ENCODE peak calls at places on chromosomes 7 and 10, in eight cellular contexts. One of them, this sample, is unnamed.

GRCh38 chr7:2929321-2930201 is 85.5 kb upstream of the GNA12 start:
- DNase-seq in astrocyte of the spinal cord: no peak
- DNase-seq in HFF-Myc: no peak
- DNase-seq in GM10248: no peak
- DNase-seq in lower lobe of right lung: peak; percentile 21
- DNase-seq in tibial artery: peak; percentile 41
- DNase-seq in B cell: no peak
- DNase-seq in kidney: peak; percentile 52
- DNase-seq in this sample: no peak

GRCh38 chr10:119055472-119055871 is 25.1 kb downstream of the EIF3A start:
- DNase-seq in astrocyte of the spinal cord: no peak
- DNase-seq in HFF-Myc: no peak
- DNase-seq in GM10248: no peak
- DNase-seq in lower lobe of right lung: no peak
- DNase-seq in tibial artery: no peak
- DNase-seq in B cell: no peak
- DNase-seq in kidney: no peak
- DNase-seq in this sample: no peak

GRCh38 chr10:114343623-114344306 is 60.5 kb downstream of the AFAP1L2 start:
- DNase-seq in astrocyte of the spinal cord: peak; percentile 79
- DNase-seq in HFF-Myc: no peak
- DNase-seq in GM10248: no peak
- DNase-seq in lower lobe of right lung: no peak
- DNase-seq in tibial artery: no peak
- DNase-seq in B cell: peak; percentile 18
- DNase-seq in kidney: no peak
- DNase-seq in this sample: peak; percentile 70

GRCh38 chr7:15197359-15197977 is 294.9 kb upstream of the DGKB start:
- DNase-seq in astrocyte of the spinal cord: no peak
- DNase-seq in HFF-Myc: no peak
- DNase-seq in GM10248: no peak
- DNase-seq in lower lobe of right lung: no peak
- DNase-seq in tibial artery: no peak
- DNase-seq in B cell: no peak
- DNase-seq in kidney: no peak
- DNase-seq in this sample: no peak

GRCh38 chr7:74356589-74357315 is 67.5 kb downstream of the CLIP2 start:
- DNase-seq in astrocyte of the spinal cord: no peak
- DNase-seq in HFF-Myc: no peak
- DNase-seq in GM10248: no peak
- DNase-seq in lower lobe of right lung: no peak
- DNase-seq in tibial artery: no peak
- DNase-seq in B cell: no peak
- DNase-seq in kidney: no peak
- DNase-seq in this sample: no peak

GRCh38 chr7:77757589-77757988 is 40.6 kb downstream of the TMEM60 start:
- DNase-seq in astrocyte of the spinal cord: no peak
- DNase-seq in HFF-Myc: no peak
- DNase-seq in GM10248: peak; percentile 41
- DNase-seq in lower lobe of right lung: no peak
- DNase-seq in tibial artery: no peak
- DNase-seq in B cell: peak; percentile 42
- DNase-seq in kidney: no peak
- DNase-seq in this sample: no peak

GRCh38 chr10:11425288-11425595 is 186.2 kb downstream of the USP6NL start:
- DNase-seq in astrocyte of the spinal cord: peak; percentile 19
- DNase-seq in HFF-Myc: no peak
- DNase-seq in GM10248: no peak
- DNase-seq in lower lobe of right lung: no peak
- DNase-seq in tibial artery: no peak
- DNase-seq in B cell: no peak
- DNase-seq in kidney: no peak
- DNase-seq in this sample: peak; percentile 58

GRCh38 chr10:52226448-52226847 is 87.6 kb upstream of the DKK1 start:
- DNase-seq in astrocyte of the spinal cord: peak; percentile 52
- DNase-seq in HFF-Myc: no peak
- DNase-seq in GM10248: no peak
- DNase-seq in lower lobe of right lung: no peak
- DNase-seq in tibial artery: no peak
- DNase-seq in B cell: no peak
- DNase-seq in kidney: no peak
- DNase-seq in this sample: peak; percentile 72

GRCh38 chr10:52379287-52379686 is 65.2 kb downstream of the DKK1 start:
- DNase-seq in astrocyte of the spinal cord: no peak
- DNase-seq in HFF-Myc: no peak
- DNase-seq in GM10248: no peak
- DNase-seq in lower lobe of right lung: no peak
- DNase-seq in tibial artery: no peak
- DNase-seq in B cell: no peak
- DNase-seq in kidney: no peak
- DNase-seq in this sample: no peak

GRCh38 chr7:91953618-91954017 is 13.0 kb downstream of the AKAP9 start:
- DNase-seq in astrocyte of the spinal cord: peak; percentile 42
- DNase-seq in HFF-Myc: no peak
- DNase-seq in GM10248: no peak
- DNase-seq in lower lobe of right lung: no peak
- DNase-seq in tibial artery: no peak
- DNase-seq in B cell: no peak
- DNase-seq in kidney: no peak
- DNase-seq in this sample: peak; percentile 53

GRCh38 chr7:7566651-7567611 is at the start of gene MIOS:
- DNase-seq in astrocyte of the spinal cord: peak; percentile 75
- DNase-seq in HFF-Myc: no peak
- DNase-seq in GM10248: peak; percentile 96
- DNase-seq in lower lobe of right lung: peak; percentile 93
- DNase-seq in tibial artery: peak; percentile 88
- DNase-seq in B cell: peak; percentile 86
- DNase-seq in kidney: peak; percentile 95
- DNase-seq in this sample: peak; percentile 71

GRCh38 chr10:119541046-119541445 is 1.5 kb downstream of the RGS10 start:
- DNase-seq in astrocyte of the spinal cord: no peak
- DNase-seq in HFF-Myc: no peak
- DNase-seq in GM10248: no peak
- DNase-seq in lower lobe of right lung: no peak
- DNase-seq in tibial artery: no peak
- DNase-seq in B cell: no peak
- DNase-seq in kidney: no peak
- DNase-seq in this sample: peak; percentile 12

GRCh38 chr10:70543911-70544310 is 58.6 kb downstream of the PRF1 start:
- DNase-seq in astrocyte of the spinal cord: no peak
- DNase-seq in HFF-Myc: no peak
- DNase-seq in GM10248: no peak
- DNase-seq in lower lobe of right lung: no peak
- DNase-seq in tibial artery: no peak
- DNase-seq in B cell: no peak
- DNase-seq in kidney: no peak
- DNase-seq in this sample: no peak

GRCh38 chr7:52749880-52750279 is 285.6 kb upstream of the POM121L12 start:
- DNase-seq in astrocyte of the spinal cord: no peak
- DNase-seq in HFF-Myc: no peak
- DNase-seq in GM10248: no peak
- DNase-seq in lower lobe of right lung: no peak
- DNase-seq in tibial artery: no peak
- DNase-seq in B cell: no peak
- DNase-seq in kidney: no peak
- DNase-seq in this sample: no peak

GRCh38 chr7:27917774-27918314 is 177.9 kb downstream of the TAX1BP1 start:
- DNase-seq in astrocyte of the spinal cord: peak; percentile 25
- DNase-seq in HFF-Myc: no peak
- DNase-seq in GM10248: no peak
- DNase-seq in lower lobe of right lung: no peak
- DNase-seq in tibial artery: no peak
- DNase-seq in B cell: no peak
- DNase-seq in kidney: no peak
- DNase-seq in this sample: peak; percentile 58

GRCh38 chr10:112374724-112375541 is 1.0 kb downstream of the ACSL5 start:
- DNase-seq in astrocyte of the spinal cord: peak; percentile 2
- DNase-seq in HFF-Myc: no peak
- DNase-seq in GM10248: peak; percentile 52
- DNase-seq in lower lobe of right lung: no peak
- DNase-seq in tibial artery: no peak
- DNase-seq in B cell: no peak
- DNase-seq in kidney: no peak
- DNase-seq in this sample: no peak

GRCh38 chr7:91140982-91141381 is 123.3 kb upstream of the FZD1 start:
- DNase-seq in astrocyte of the spinal cord: peak; percentile 33
- DNase-seq in HFF-Myc: no peak
- DNase-seq in GM10248: no peak
- DNase-seq in lower lobe of right lung: no peak
- DNase-seq in tibial artery: peak; percentile 70
- DNase-seq in B cell: peak; percentile 45
- DNase-seq in kidney: no peak
- DNase-seq in this sample: peak; percentile 80

GRCh38 chr7:50309736-50310135 is 5.2 kb downstream of the IKZF1 start:
- DNase-seq in astrocyte of the spinal cord: no peak
- DNase-seq in HFF-Myc: no peak
- DNase-seq in GM10248: no peak
- DNase-seq in lower lobe of right lung: no peak
- DNase-seq in tibial artery: no peak
- DNase-seq in B cell: no peak
- DNase-seq in kidney: no peak
- DNase-seq in this sample: no peak

GRCh38 chr7:141359740-141360413 is 191.3 kb upstream of the AGK start:
- DNase-seq in astrocyte of the spinal cord: no peak
- DNase-seq in HFF-Myc: no peak
- DNase-seq in GM10248: no peak
- DNase-seq in lower lobe of right lung: no peak
- DNase-seq in tibial artery: no peak
- DNase-seq in B cell: no peak
- DNase-seq in kidney: no peak
- DNase-seq in this sample: no peak

GRCh38 chr7:1542841-1543747 is 12.6 kb downstream of the MAFK start:
- DNase-seq in astrocyte of the spinal cord: no peak
- DNase-seq in HFF-Myc: no peak
- DNase-seq in GM10248: no peak
- DNase-seq in lower lobe of right lung: no peak
- DNase-seq in tibial artery: peak; percentile 76
- DNase-seq in B cell: no peak
- DNase-seq in kidney: peak; percentile 76
- DNase-seq in this sample: no peak

GRCh38 chr7:102303669-102304422 is 17.2 kb downstream of the SH2B2 start:
- DNase-seq in astrocyte of the spinal cord: no peak
- DNase-seq in HFF-Myc: no peak
- DNase-seq in GM10248: no peak
- DNase-seq in lower lobe of right lung: no peak
- DNase-seq in tibial artery: no peak
- DNase-seq in B cell: no peak
- DNase-seq in kidney: no peak
- DNase-seq in this sample: no peak

GRCh38 chr7:102304668-102305067 is 18.0 kb downstream of the SH2B2 start:
- DNase-seq in astrocyte of the spinal cord: no peak
- DNase-seq in HFF-Myc: no peak
- DNase-seq in GM10248: no peak
- DNase-seq in lower lobe of right lung: no peak
- DNase-seq in tibial artery: no peak
- DNase-seq in B cell: no peak
- DNase-seq in kidney: no peak
- DNase-seq in this sample: no peak

GRCh38 chr7:102302025-102302424 is 15.4 kb downstream of the SH2B2 start:
- DNase-seq in astrocyte of the spinal cord: no peak
- DNase-seq in HFF-Myc: no peak
- DNase-seq in GM10248: no peak
- DNase-seq in lower lobe of right lung: no peak
- DNase-seq in tibial artery: no peak
- DNase-seq in B cell: no peak
- DNase-seq in kidney: no peak
- DNase-seq in this sample: no peak

GRCh38 chr7:102297487-102298218 is 11.0 kb downstream of the SH2B2 start:
- DNase-seq in astrocyte of the spinal cord: no peak
- DNase-seq in HFF-Myc: no peak
- DNase-seq in GM10248: no peak
- DNase-seq in lower lobe of right lung: no peak
- DNase-seq in tibial artery: no peak
- DNase-seq in B cell: no peak
- DNase-seq in kidney: no peak
- DNase-seq in this sample: no peak

GRCh38 chr7:102300643-102301211 is 14.1 kb downstream of the SH2B2 start:
- DNase-seq in astrocyte of the spinal cord: no peak
- DNase-seq in HFF-Myc: no peak
- DNase-seq in GM10248: no peak
- DNase-seq in lower lobe of right lung: no peak
- DNase-seq in tibial artery: no peak
- DNase-seq in B cell: no peak
- DNase-seq in kidney: no peak
- DNase-seq in this sample: no peak
- TF ChIP-seq CTCF in astrocyte of the spinal cord: peak; percentile 16
- TF ChIP-seq CTCF in HFF-Myc: peak; percentile 15
- TF ChIP-seq CTCF in GM10248: no peak
- TF ChIP-seq CTCF in lower lobe of right lung: no peak
- TF ChIP-seq CTCF in tibial artery: no peak
- TF ChIP-seq CTCF in B cell: no peak
- TF ChIP-seq CTCF in kidney: peak; percentile 26
- TF ChIP-seq CTCF in this sample: peak; percentile 32

DNA sequence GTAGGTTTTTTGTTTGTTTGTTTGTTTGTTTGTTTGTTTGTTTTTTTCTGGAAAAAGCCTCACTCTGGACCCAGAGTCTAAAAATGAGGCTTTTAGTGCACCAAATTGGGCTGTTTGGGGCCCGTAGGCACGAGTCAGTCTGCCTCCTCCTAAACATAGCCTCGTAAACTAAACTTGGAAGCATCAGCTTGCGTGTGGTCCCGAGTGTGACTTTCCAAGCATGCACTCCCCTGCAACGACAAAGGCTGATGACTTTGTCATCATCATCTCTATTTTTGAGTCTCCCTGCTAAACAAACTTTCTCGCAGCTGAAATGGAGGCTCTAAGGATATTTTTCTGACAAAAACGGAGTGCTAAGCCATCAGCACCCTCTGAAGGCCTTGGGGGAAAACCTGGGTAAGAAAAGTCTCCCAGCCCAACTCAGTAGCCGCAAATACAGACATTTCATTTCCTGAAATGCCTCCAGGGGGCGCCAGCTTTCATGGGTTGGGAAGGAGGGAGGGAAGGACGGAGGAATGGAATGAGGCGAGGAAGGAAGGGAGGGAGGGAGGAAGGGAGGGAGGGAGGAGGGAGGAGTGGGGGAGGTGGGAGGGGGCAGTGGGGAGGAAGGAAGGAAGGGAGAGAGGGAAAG is 245.9 kb downstream of the KCNMA1 start:
- DNase-seq in astrocyte of the spinal cord: peak; percentile 91
- DNase-seq in HFF-Myc: peak; percentile 89
- DNase-seq in GM10248: peak; percentile 51
- DNase-seq in lower lobe of right lung: peak; percentile 67
- DNase-seq in tibial artery: peak; percentile 93
- DNase-seq in B cell: peak; percentile 40
- DNase-seq in kidney: no peak
- DNase-seq in this sample: peak; percentile 87
- TF ChIP-seq CTCF in astrocyte of the spinal cord: peak; percentile 73
- TF ChIP-seq CTCF in HFF-Myc: peak; percentile 73
- TF ChIP-seq CTCF in GM10248: peak; percentile 66
- TF ChIP-seq CTCF in lower lobe of right lung: peak; percentile 44
- TF ChIP-seq CTCF in tibial artery: peak; percentile 78
- TF ChIP-seq CTCF in B cell: peak; percentile 20
- TF ChIP-seq CTCF in kidney: peak; percentile 71
- TF ChIP-seq CTCF in this sample: peak; percentile 84

GRCh38 chr7:33933611-33934281 is 28.4 kb downstream of the BMPER start:
- DNase-seq in astrocyte of the spinal cord: peak; percentile 74
- DNase-seq in HFF-Myc: peak; percentile 46
- DNase-seq in GM10248: no peak
- DNase-seq in lower lobe of right lung: no peak
- DNase-seq in tibial artery: no peak
- DNase-seq in B cell: no peak
- DNase-seq in kidney: no peak
- DNase-seq in this sample: peak; percentile 49
- TF ChIP-seq CTCF in astrocyte of the spinal cord: no peak
- TF ChIP-seq CTCF in HFF-Myc: no peak
- TF ChIP-seq CTCF in GM10248: no peak
- TF ChIP-seq CTCF in lower lobe of right lung: no peak
- TF ChIP-seq CTCF in tibial artery: no peak
- TF ChIP-seq CTCF in B cell: no peak
- TF ChIP-seq CTCF in kidney: no peak
- TF ChIP-seq CTCF in this sample: no peak

GRCh38 chr10:1372212-1372611 is 316.0 kb downstream of the WDR37 start:
- DNase-seq in astrocyte of the spinal cord: no peak
- DNase-seq in HFF-Myc: no peak
- DNase-seq in GM10248: no peak
- DNase-seq in lower lobe of right lung: no peak
- DNase-seq in tibial artery: no peak
- DNase-seq in B cell: no peak
- DNase-seq in kidney: no peak
- DNase-seq in this sample: no peak
- TF ChIP-seq CTCF in astrocyte of the spinal cord: no peak
- TF ChIP-seq CTCF in HFF-Myc: no peak
- TF ChIP-seq CTCF in GM10248: no peak
- TF ChIP-seq CTCF in lower lobe of right lung: no peak
- TF ChIP-seq CTCF in tibial artery: no peak
- TF ChIP-seq CTCF in B cell: no peak
- TF ChIP-seq CTCF in kidney: no peak
- TF ChIP-seq CTCF in this sample: no peak